ENCODE peak calls at places on chromosomes 4 and X, in six cellular contexts. R, F, G, U, H and B are unnamed samples.

GRCh38 chrX:138928737-138929459 is 217.4 kb upstream of the FGF13 start:
- DNase-seq in R (no peak), F (no peak), G (no peak), U (no peak), H (no peak), B (no peak)

GRCh38 chrX:130108647-130109428 is 1.5 kb downstream of the ELF4 start:
- DNase-seq in R (peak), F (no peak), G (no peak), U (peak), H (peak), B (peak)

GRCh38 chrX:148380614-148381561 is 119.5 kb upstream of the AFF2 start:
- DNase-seq in R (no peak), F (peak), G (peak), U (no peak), H (no peak), B (no peak)

GRCh38 chr4:82643994-82644730 is 82.4 kb upstream of the TMEM150C start:
- DNase-seq in R (no peak), F (no peak), G (no peak), U (no peak), H (peak), B (no peak)

GRCh38 chrX:15674514-15674898 is 9.9 kb upstream of the CLTRN start:
- DNase-seq in R (no peak), F (peak), G (no peak), U (peak), H (peak), B (peak)

GRCh38 chr4:90419124-90419711 is 292.0 kb downstream of the CCSER1 start:
- DNase-seq in R (no peak), F (no peak), G (no peak), U (no peak), H (peak), B (peak)

GRCh38 chrX:103356023-103356798 is at the start of gene TCEAL9:
- DNase-seq in R (peak), F (no peak), G (peak), U (no peak), H (peak), B (peak)

GRCh38 chr4:53055274-53055673 is 193.2 kb downstream of the RASL11B start:
- DNase-seq in R (no peak), F (no peak), G (no peak), U (no peak), H (no peak), B (no peak)

GRCh38 chr4:156476359-156476758 is 495.2 kb downstream of the PDGFC start:
- DNase-seq in R (no peak), F (no peak), G (peak), U (no peak), H (peak), B (peak)

GRCh38 chr4:162497564-162498167 is 333.9 kb upstream of the FSTL5 start:
- DNase-seq in R (no peak), F (no peak), G (no peak), U (no peak), H (peak), B (peak)

GRCh38 chrX:154013614-154014360 is 5.9 kb downstream of the IRAK1 start:
- DNase-seq in R (peak), F (no peak), G (no peak), U (peak), H (peak), B (no peak)

GRCh38 chr4:173883821-173884220 is 353.8 kb upstream of the HAND2 start:
- DNase-seq in R (no peak), F (no peak), G (no peak), U (no peak), H (no peak), B (no peak)

GRCh38 chr4:5971077-5971447 is 47.2 kb downstream of the C4orf50 start:
- DNase-seq in R (peak), F (no peak), G (peak), U (no peak), H (no peak), B (no peak)

GRCh38 chr4:182380701-182381295 is 137.6 kb downstream of the TENM3 start:
- DNase-seq in R (no peak), F (no peak), G (no peak), U (no peak), H (no peak), B (no peak)

GRCh38 chr4:57055873-57056272 is 54.3 kb downstream of the IGFBP7 start:
- DNase-seq in R (peak), F (no peak), G (peak), U (no peak), H (no peak), B (no peak)

GRCh38 chrX:119505945-119506344 is 37.7 kb downstream of the SLC25A5 start:
- DNase-seq in R (no peak), F (no peak), G (peak), U (no peak), H (peak), B (peak)

GRCh38 chrX:154348646-154349358 is 25.6 kb downstream of the FLNA start:
- DNase-seq in R (no peak), F (no peak), G (no peak), U (peak), H (peak), B (no peak)

GRCh38 chr4:16329132-16329796 is 103.0 kb upstream of the TAPT1 start:
- DNase-seq in R (no peak), F (no peak), G (no peak), U (no peak), H (no peak), B (no peak)

GRCh38 chr4:8155048-8155447 is 3.6 kb downstream of the ABLIM2 start:
- DNase-seq in R (no peak), F (no peak), G (no peak), U (no peak), H (no peak), B (no peak)

GRCh38 chrX:11427082-11428033 is 134.1 kb downstream of the AMELX start:
- DNase-seq in R (peak), F (no peak), G (peak), U (peak), H (no peak), B (no peak)

GRCh38 chrX:15242899-15243555 is 26.9 kb downstream of the ASB9 start:
- DNase-seq in R (no peak), F (peak), G (no peak), U (no peak), H (peak), B (peak)

GRCh38 chr4:24278693-24279092 is 305.7 kb downstream of the DHX15 start:
- DNase-seq in R (no peak), F (no peak), G (no peak), U (no peak), H (no peak), B (no peak)

GRCh38 chr4:73735231-73735630 is 5.1 kb upstream of the CXCL8 start:
- DNase-seq in R (no peak), F (no peak), G (no peak), U (no peak), H (no peak), B (no peak)

GRCh38 chr4:5899881-5900280 is 7.0 kb upstream of the CRMP1 start:
- DNase-seq in R (no peak), F (no peak), G (no peak), U (no peak), H (no peak), B (no peak)

GRCh38 chr4:77120888-77121508 is 36.0 kb upstream of the CCNG2 start:
- DNase-seq in R (no peak), F (no peak), G (no peak), U (no peak), H (no peak), B (peak)

GRCh38 chr4:177532363-177532762 is 90.1 kb upstream of the AGA start:
- DNase-seq in R (no peak), F (no peak), G (no peak), U (no peak), H (no peak), B (no peak)

GRCh38 chr4:113809313-113809712 is 47.8 kb upstream of the CAMK2D start:
- DNase-seq in R (no peak), F (no peak), G (no peak), U (no peak), H (no peak), B (no peak)

GRCh38 chr4:73615613-73616012 is 4.6 kb downstream of the RASSF6 start:
- DNase-seq in R (peak), F (no peak), G (peak), U (no peak), H (no peak), B (peak)

GRCh38 chrX:150542846-150543229 is 25.6 kb upstream of the MTM1 start:
- DNase-seq in R (no peak), F (no peak), G (no peak), U (no peak), H (no peak), B (no peak)

GRCh38 chr4:26196567-26196966 is 124.2 kb upstream of the RBPJ start:
- DNase-seq in R (no peak), F (no peak), G (no peak), U (no peak), H (no peak), B (no peak)

GRCh38 chr4:11194431-11194830 is 234.3 kb downstream of the HS3ST1 start:
- DNase-seq in R (no peak), F (no peak), G (no peak), U (no peak), H (no peak), B (no peak)

GRCh38 chr4:76458829-76459228 is 23.8 kb downstream of the SHROOM3 start:
- DNase-seq in R (peak), F (no peak), G (peak), U (no peak), H (no peak), B (no peak)

GRCh38 chr4:55358668-55359067 is 12.6 kb downstream of the SRD5A3 start:
- DNase-seq in R (no peak), F (no peak), G (no peak), U (no peak), H (no peak), B (no peak)

GRCh38 chrX:264634-265455 is 16.3 kb upstream of the PLCXD1 start:
- DNase-seq in R (no peak), F (no peak), G (no peak), U (peak), H (peak), B (peak)